ENCODE peak calls at places on chromosome 7, in six cellular contexts. X is GM23248, A is cardiac muscle cell, B is lung, H is body of pancreas, M is trophoblast cell. Z is an unnamed sample. For H3K27me3, the result is how much of the 10 kb centered on the place peaks cover.

GRCh38 chr7:28556036-28556435 is 143.7 kb downstream of the CREB5 start:
- DNase-seq in X (no peak), A (no peak), B (no peak), H (no peak), M (no peak), Z (no peak)

GRCh38 chr7:44750921-44751571 is 2.4 kb downstream of the ZMIZ2 start:
- DNase-seq in X (no peak), A (peak), B (no peak), H (no peak), M (no peak), Z (no peak)

GRCh38 chr7:41085244-41085643 is 617.6 kb downstream of the INHBA start:
- DNase-seq in X (peak), A (no peak), B (no peak), H (no peak), M (no peak), Z (no peak)

GRCh38 chr7:73577627-73578341 is 595 bp downstream of the TBL2 start:
- DNase-seq in X (peak), A (no peak), B (no peak), H (peak), M (peak), Z (no peak)

GRCh38 chr7:37494940-37495339 is 46.3 kb upstream of the ELMO1 start:
- DNase-seq in X (no peak), A (no peak), B (no peak), H (no peak), M (peak), Z (no peak)

GRCh38 chr7:80748302-80749042 is 110.0 kb downstream of the CD36 start:
- DNase-seq in X (no peak), A (no peak), B (no peak), H (no peak), M (no peak), Z (no peak)

GRCh38 chr7:47885309-47886000 is 62.8 kb downstream of the PKD1L1 start:
- DNase-seq in X (peak), A (no peak), B (peak), H (no peak), M (no peak), Z (no peak)

GRCh38 chr7:78434281-78434680 is 635.7 kb downstream of the PHTF2 start:
- DNase-seq in X (no peak), A (no peak), B (no peak), H (no peak), M (no peak), Z (peak)

GRCh38 chr7:134750083-134751062 is 29.1 kb upstream of the CALD1 start:
- DNase-seq in X (peak), A (peak), B (peak), H (peak), M (peak), Z (peak)

GRCh38 chr7:121473645-121474300 is 77.7 kb upstream of the FAM3C start:
- DNase-seq in X (no peak), A (no peak), B (no peak), H (no peak), M (peak), Z (no peak)

GRCh38 chr7:100642534-100642907 is 1.2 kb upstream of the TFR2 start:
- DNase-seq in X (no peak), A (no peak), B (no peak), H (no peak), M (no peak), Z (no peak)

GRCh38 chr7:108402865-108403264 is 53.4 kb downstream of the NRCAM start:
- DNase-seq in X (peak), A (no peak), B (no peak), H (peak), M (no peak), Z (no peak)

GRCh38 chr7:51189777-51190176 is 126.8 kb downstream of the COBL start:
- DNase-seq in X (no peak), A (no peak), B (no peak), H (no peak), M (no peak), Z (no peak)

GRCh38 chr7:155167706-155168365 is 97.7 kb downstream of the HTR5A start:
- DNase-seq in X (no peak), A (no peak), B (no peak), H (no peak), M (no peak), Z (no peak)

GRCh38 chr7:95264225-95264927 is 60.0 kb downstream of the PON1 start:
- DNase-seq in X (no peak), A (no peak), B (no peak), H (no peak), M (no peak), Z (no peak)

GRCh38 chr7:142797799-142798377 is 27.1 kb downstream of the PRSS2 start:
- DNase-seq in X (peak), A (no peak), B (no peak), H (no peak), M (no peak), Z (no peak)

GRCh38 chr7:142799483-142799882 is 28.7 kb downstream of the PRSS2 start:
- DNase-seq in X (no peak), A (no peak), B (no peak), H (no peak), M (no peak), Z (no peak)

GRCh38 chr7:142800103-142800502 is 29.3 kb downstream of the PRSS2 start:
- DNase-seq in X (no peak), A (no peak), B (no peak), H (no peak), M (no peak), Z (no peak)

GRCh38 chr7:142797342-142797798 is 26.6 kb downstream of the PRSS2 start:
- DNase-seq in X (no peak), A (no peak), B (no peak), H (no peak), M (no peak), Z (no peak)

GRCh38 chr7:142798451-142799438 is 28.0 kb downstream of the PRSS2 start:
- DNase-seq in X (no peak), A (no peak), B (no peak), H (no peak), M (no peak), Z (no peak)
- H3K27me3 ChIP-seq in X (half or more), A (half or more), B (under half), H (under half), M (under half), Z (under half)

GRCh38 chr7:2523461-2523905 is 3.9 kb downstream of the LFNG start:
- DNase-seq in X (no peak), A (no peak), B (no peak), H (peak), M (no peak), Z (no peak)
- H3K27ac ChIP-seq in X (no peak), A (no peak), B (peak), H (peak), M (peak), Z (no peak)

DNA sequence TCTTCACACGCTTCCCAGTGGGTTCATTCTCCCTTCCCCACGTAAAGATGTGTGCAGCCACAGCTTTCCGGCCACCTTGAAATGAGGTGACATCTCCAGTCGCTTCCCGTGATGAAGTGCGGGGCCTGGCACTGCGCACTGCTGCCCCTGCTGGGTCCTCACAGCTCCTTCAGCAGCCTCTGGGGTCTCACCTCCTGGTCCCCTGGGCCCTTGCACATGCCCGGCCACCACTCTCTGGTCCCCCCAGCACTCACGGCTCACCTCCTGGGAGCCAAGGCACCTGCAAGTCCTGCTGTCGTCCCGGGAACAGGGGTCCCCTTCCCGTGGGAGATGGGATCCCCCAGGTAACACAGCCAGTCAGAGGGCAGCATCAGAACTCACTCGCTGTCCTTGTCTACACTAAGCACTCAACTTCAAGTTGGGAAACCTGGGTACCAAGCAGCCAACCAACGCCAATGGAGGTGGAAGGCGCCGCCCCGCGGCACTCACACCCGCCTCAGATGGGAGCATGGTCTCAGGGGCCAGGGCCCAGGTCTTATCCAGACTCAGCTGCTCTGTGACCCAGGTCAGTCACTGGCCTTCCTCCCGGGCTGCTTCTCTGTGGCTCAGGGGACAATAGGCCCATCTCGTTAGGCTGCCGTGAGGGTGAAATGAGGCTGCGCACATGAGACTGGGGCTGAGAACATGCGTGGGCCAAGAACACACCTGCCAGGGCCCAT is 176.2 kb downstream of the PTPRN2 start:
- DNase-seq in X (no peak), A (no peak), B (no peak), H (peak), M (no peak), Z (no peak)
- H3K27me3 ChIP-seq in X (under half), A (under half), B (under half), H (under half), M (under half), Z (under half)

GRCh38 chr7:151402029-151402835 is 7.6 kb downstream of the WDR86 start:
- DNase-seq in X (no peak), A (no peak), B (no peak), H (no peak), M (no peak), Z (no peak)
- H3K27ac ChIP-seq in X (no peak), A (no peak), B (no peak), H (no peak), M (no peak), Z (no peak)

Z was measured in iPS DF 6.9.